ENCODE peak calls at places on chromosomes 13 and 19, in seven cellular contexts. V, O, I, D, C, E and J are unnamed samples.

GRCh38 chr13:26017196-26017921 is 34.5 kb downstream of the SHISA2 start:
- DNase-seq in D (no peak), V (no peak), C (no peak), O (no peak), E (no peak), I (no peak), J (no peak)

GRCh38 chr19:27673986-27674385 is 1539.0 kb downstream of the UQCRFS1 start:
- DNase-seq in I (peak), D (no peak), C (no peak), O (no peak), V (no peak), E (no peak), J (no peak)

GRCh38 chr19:31451686-31452325 is 102.6 kb upstream of the TSHZ3 start:
- DNase-seq in C (no peak), D (no peak), E (no peak), I (no peak), V (peak), O (no peak), J (no peak)

GRCh38 chr13:94188173-94188869 is 291.2 kb downstream of the DCT start:
- DNase-seq in I (no peak), O (no peak), E (no peak), V (no peak), D (no peak), C (peak), J (no peak)

GRCh38 chr13:20518652-20519051 is 7.0 kb downstream of the CRYL1 start:
- DNase-seq in C (no peak), V (no peak), I (no peak), O (no peak), E (no peak), D (no peak), J (no peak)

GRCh38 chr13:41544824-41545707 is 87.7 kb downstream of the RGCC start:
- DNase-seq in O (no peak), V (no peak), E (no peak), I (no peak), C (no peak), D (no peak), J (no peak)

GRCh38 chr13:94251801-94252200 is 227.7 kb downstream of the DCT start:
- DNase-seq in C (no peak), E (no peak), I (no peak), V (peak), O (no peak), D (no peak), J (no peak)

GRCh38 chr19:42596391-42597071 is 1.8 kb upstream of the CEACAM8 start:
- DNase-seq in O (peak), I (no peak), D (peak), E (peak), C (peak), V (peak), J (peak)

GRCh38 chr13:114067381-114067885 is 65.0 kb downstream of the RASA3 start:
- DNase-seq in C (no peak), O (peak), E (no peak), V (peak), D (no peak), I (no peak), J (no peak)

GRCh38 chr13:20019033-20019432 is 60.5 kb downstream of the ZMYM2 start:
- DNase-seq in D (no peak), V (no peak), E (no peak), C (no peak), O (no peak), I (no peak), J (no peak)

GRCh38 chr13:36725936-36726335 is 52.1 kb downstream of the SERTM1 start:
- DNase-seq in E (no peak), C (no peak), O (no peak), V (no peak), D (no peak), I (no peak), J (no peak)

GRCh38 chr19:6062274-6062673 is 48.0 kb downstream of the RFX2 start:
- DNase-seq in V (peak), E (no peak), C (no peak), I (peak), D (no peak), O (no peak), J (no peak)

GRCh38 chr13:85690368-85690767 is 108.9 kb downstream of the SLITRK6 start:
- DNase-seq in V (no peak), C (no peak), E (no peak), I (no peak), D (no peak), O (no peak), J (no peak)

GRCh38 chr19:50790365-50790825 is at the start of gene ACP4:
- DNase-seq in V (no peak), E (no peak), C (no peak), O (no peak), D (no peak), I (no peak), J (no peak)

GRCh38 chr19:33677745-33678426 is 56.1 kb downstream of the CHST8 start:
- DNase-seq in I (peak), O (no peak), E (no peak), D (peak), C (peak), V (no peak), J (peak)

GRCh38 chr13:47281981-47282380 is 385.1 kb upstream of the HTR2A start:
- DNase-seq in V (no peak), I (no peak), E (no peak), D (no peak), C (no peak), O (no peak), J (no peak)

GRCh38 chr13:46288570-46289259 is 77.0 kb downstream of the LRRC63 start:
- DNase-seq in V (peak), O (peak), D (peak), C (peak), E (peak), I (no peak), J (peak)

GRCh38 chr19:5903054-5903501 is 512 bp downstream of the NDUFA11 start:
- DNase-seq in V (peak), O (peak), D (no peak), I (no peak), C (peak), E (peak), J (no peak)

GRCh38 chr19:3607398-3608078 is 863 bp upstream of the TBXA2R start:
- DNase-seq in E (peak), C (peak), D (peak), I (no peak), O (no peak), V (peak), J (no peak)

GRCh38 chr19:53131085-53131484 is 1.6 kb downstream of the ZNF415 start:
- DNase-seq in C (peak), D (peak), V (no peak), O (no peak), I (no peak), E (no peak), J (peak)

GRCh38 chr13:112204376-112204775 is 137.4 kb downstream of the SOX1 start:
- DNase-seq in C (no peak), V (no peak), I (no peak), O (no peak), E (no peak), D (peak), J (peak)

GRCh38 chr13:112203614-112204013 is 136.7 kb downstream of the SOX1 start:
- DNase-seq in V (no peak), C (no peak), E (no peak), I (no peak), O (no peak), D (no peak), J (no peak)

GRCh38 chr13:112204881-112205327 is 138.0 kb downstream of the SOX1 start:
- DNase-seq in I (no peak), O (no peak), E (no peak), C (peak), D (peak), V (no peak), J (peak)

GRCh38 chr13:112207124-112207523 is 140.2 kb downstream of the SOX1 start:
- DNase-seq in O (no peak), V (no peak), C (no peak), D (peak), E (no peak), I (no peak), J (no peak)

DNA sequence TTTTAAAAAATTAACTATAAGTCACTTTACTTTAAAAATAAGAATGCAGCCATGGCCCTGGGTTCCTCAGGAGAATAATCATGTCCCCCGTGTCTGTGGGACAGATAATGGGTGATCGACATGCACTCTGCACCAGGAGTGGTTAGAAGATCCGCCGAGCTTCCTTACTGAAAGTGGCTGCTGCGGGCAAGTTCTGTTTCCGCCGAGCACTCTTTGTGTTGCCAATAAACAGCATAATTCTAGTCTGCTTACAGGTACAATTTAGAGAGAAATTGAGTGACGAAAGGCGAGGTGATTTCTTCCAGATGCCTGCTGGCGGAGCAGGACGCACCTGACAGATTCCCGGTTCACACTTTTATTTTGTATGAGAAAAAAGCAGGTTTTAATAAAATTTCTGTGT is 139.0 kb downstream of the SOX1 start:
- DNase-seq in D (no peak), E (no peak), O (no peak), V (no peak), C (no peak), I (no peak), J (no peak)
- TF ChIP-seq CTCF in D (no peak), E (no peak), O (no peak), V (no peak), C (no peak), I (no peak), J (no peak)

GRCh38 chr19:1511989-1512338 is 855 bp downstream of the ADAMTSL5 start:
- DNase-seq in O (no peak), V (no peak), D (no peak), E (no peak), C (no peak), I (no peak), J (no peak)

GRCh38 chr19:1511318-1511988 is 1.4 kb downstream of the ADAMTSL5 start:
- DNase-seq in D (no peak), C (no peak), E (no peak), I (no peak), V (no peak), O (no peak), J (no peak)

GRCh38 chr19:1514295-1514661 is 1.5 kb upstream of the ADAMTSL5 start:
- DNase-seq in V (no peak), I (no peak), E (no peak), O (no peak), C (no peak), D (no peak), J (no peak)

GRCh38 chr19:1513492-1514294 is 874 bp upstream of the ADAMTSL5 start:
- DNase-seq in I (no peak), V (peak), C (peak), E (peak), D (peak), O (peak), J (peak)

DNA sequence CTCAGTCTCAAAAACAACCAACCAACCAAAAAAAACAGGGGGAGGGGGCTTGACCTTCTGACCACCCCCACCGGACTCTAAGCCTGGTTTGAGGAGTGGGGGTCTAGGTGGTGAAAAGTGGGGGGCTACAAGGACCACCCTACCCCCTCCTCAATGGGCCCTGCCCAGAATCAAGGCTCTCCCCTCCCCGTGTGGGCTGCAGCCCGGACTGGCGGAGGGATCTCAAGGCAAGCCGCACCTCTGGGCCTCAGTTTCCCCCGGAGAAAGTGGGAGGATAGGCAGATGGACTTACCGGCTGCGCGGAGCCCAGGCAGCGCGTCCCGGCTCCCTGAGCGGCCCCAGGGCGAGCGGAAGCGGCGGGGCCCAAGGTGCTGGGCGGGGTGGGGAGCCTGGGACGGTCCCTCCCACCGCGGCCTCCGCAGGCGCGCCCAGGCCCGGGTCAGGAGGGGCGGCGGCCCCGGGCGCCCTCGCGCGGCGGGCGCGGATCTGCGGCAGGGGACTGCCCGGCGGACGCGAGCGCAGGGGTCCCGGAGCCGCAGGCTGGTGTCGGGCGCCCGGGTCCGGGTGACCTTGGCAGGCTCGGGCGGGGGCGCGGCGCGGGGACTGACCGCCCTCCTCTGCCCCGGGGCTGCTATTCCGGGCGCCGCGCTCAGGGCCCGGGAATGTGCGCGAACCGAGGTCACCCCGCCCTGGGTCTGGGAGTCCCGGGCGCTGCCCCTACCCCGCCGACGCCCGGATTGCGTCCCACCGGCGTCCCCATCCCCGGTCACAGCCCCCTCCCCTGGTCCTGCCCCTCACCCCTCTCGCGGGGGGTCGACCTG is at the start of gene ADAMTSL5:
- DNase-seq in O (no peak), I (no peak), V (peak), D (peak), C (peak), E (peak), J (no peak)
- TF ChIP-seq CTCF in O (no peak), I (no peak), V (no peak), D (no peak), C (peak), E (no peak), J (no peak)

DNA sequence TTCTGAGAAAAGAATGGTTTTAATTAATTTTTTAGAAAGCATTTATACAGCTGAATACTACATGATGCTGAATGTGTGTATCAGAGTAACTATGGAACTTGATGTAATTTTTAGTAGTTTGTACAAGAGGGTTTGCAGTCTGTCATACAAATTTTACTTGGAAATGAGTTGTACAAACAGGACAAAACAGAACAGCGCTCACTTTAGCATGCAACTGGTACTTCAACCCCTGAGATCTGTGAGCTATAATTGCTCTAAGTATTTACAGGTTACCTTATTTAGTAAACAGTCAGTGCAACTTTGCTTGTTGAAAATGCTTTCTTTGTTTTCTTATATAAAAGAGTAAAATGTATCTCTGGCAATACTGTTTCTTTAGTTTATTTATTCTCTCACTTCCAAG is 719 bp downstream of the TNFRSF19 start:
- DNase-seq in E (no peak), V (peak), O (no peak), D (no peak), C (no peak), I (no peak), J (no peak)
- TF ChIP-seq CTCF in E (no peak), V (peak), O (no peak), D (peak), C (no peak), I (no peak), J (no peak)

GRCh38 chr13:73287871-73288270 is 229.1 kb downstream of the KLF5 start:
- DNase-seq in C (no peak), D (no peak), E (no peak), O (no peak), V (no peak), I (no peak), J (no peak)

GRCh38 chr13:73288596-73288995 is 229.8 kb downstream of the KLF5 start:
- DNase-seq in C (no peak), I (no peak), O (no peak), D (no peak), E (no peak), V (no peak), J (no peak)

GRCh38 chr13:73290844-73291243 is 232.0 kb downstream of the KLF5 start:
- DNase-seq in V (no peak), I (no peak), C (no peak), E (no peak), D (no peak), O (no peak), J (no peak)

GRCh38 chr13:73284475-73284874 is 225.7 kb downstream of the KLF5 start:
- DNase-seq in C (no peak), E (no peak), O (no peak), D (no peak), I (no peak), V (no peak), J (no peak)

GRCh38 chr13:73286177-73286576 is 227.4 kb downstream of the KLF5 start:
- DNase-seq in V (no peak), E (no peak), O (no peak), C (peak), I (no peak), D (no peak), J (no peak)
- TF ChIP-seq CTCF in V (no peak), E (no peak), O (peak), C (peak), I (no peak), D (peak), J (no peak)

GRCh38 chr19:21839966-21840365 is 4.0 kb upstream of the ZNF43 start:
- DNase-seq in E (no peak), V (no peak), I (no peak), D (no peak), C (no peak), O (no peak), J (no peak)

GRCh38 chr19:21841784-21842097 is 5.8 kb upstream of the ZNF43 start:
- DNase-seq in E (no peak), D (no peak), O (no peak), I (no peak), C (no peak), V (no peak), J (no peak)

GRCh38 chr19:21841081-21841783 is 5.2 kb upstream of the ZNF43 start:
- DNase-seq in V (no peak), D (no peak), O (no peak), C (no peak), E (no peak), I (no peak), J (no peak)

GRCh38 chr19:21838646-21839045 is 2.7 kb upstream of the ZNF43 start:
- DNase-seq in C (no peak), V (peak), O (no peak), D (no peak), I (no peak), E (no peak), J (no peak)

DNA sequence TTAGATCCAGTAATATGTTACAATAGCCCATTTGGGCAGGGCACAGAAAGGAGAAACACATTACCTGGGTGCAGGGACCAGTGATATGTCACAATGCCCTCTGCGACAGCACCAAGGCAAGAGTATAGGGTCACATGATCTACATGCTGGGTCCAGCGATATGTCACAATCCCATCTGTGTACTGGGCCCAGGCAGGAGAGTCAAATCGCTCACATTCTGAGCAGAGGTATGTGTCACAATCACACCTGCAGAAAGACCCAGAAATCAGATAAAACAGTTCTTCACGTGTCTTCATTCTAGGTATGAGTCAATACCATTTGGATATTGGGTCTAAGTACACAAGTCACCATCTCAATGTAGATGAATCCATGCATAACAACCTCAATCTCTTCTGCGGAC is 7.1 kb upstream of the ZNF43 start:
- DNase-seq in O (no peak), I (no peak), D (no peak), C (no peak), V (no peak), E (no peak), J (no peak)
- TF ChIP-seq CTCF in O (no peak), I (no peak), D (no peak), C (no peak), V (no peak), E (no peak), J (no peak)